ENCODE peak calls at places on chromosome 1, in eight cellular contexts. F is left lobe of liver; R is A549; A is skeletal muscle cell; Z is BE2C; J is sigmoid colon; U is lower lobe of right lung; P is naive thymus-derived CD8-positive, alpha-beta T cell. V is an unnamed sample.

GRCh38 chr1:210200090-210200736 is 32.4 kb upstream of the SERTAD4 start:
- DNase-seq in F (no peak), R (no peak), A (no peak), Z (no peak), J (no peak), U (no peak), P (no peak), V (no peak)

GRCh38 chr1:30368841-30369240 is 354.5 kb downstream of the MATN1 start:
- DNase-seq in F (no peak), R (no peak), A (no peak), Z (no peak), J (no peak), U (no peak), P (no peak), V (no peak)

GRCh38 chr1:85502625-85503083 is 37.7 kb upstream of the DDAH1 start:
- DNase-seq in F (peak), R (peak), A (peak), Z (peak), J (peak), U (no peak), P (no peak), V (no peak)

GRCh38 chr1:10663668-10664035 is 132.8 kb downstream of the CASZ1 start:
- DNase-seq in F (peak), R (no peak), A (no peak), Z (peak), J (peak), U (no peak), P (no peak), V (peak)

GRCh38 chr1:111392042-111392441 is 35.5 kb downstream of the OVGP1 start:
- DNase-seq in F (no peak), R (no peak), A (no peak), Z (no peak), J (no peak), U (no peak), P (no peak), V (no peak)

GRCh38 chr1:31605908-31606427 is 11.5 kb upstream of the HCRTR1 start:
- DNase-seq in F (no peak), R (no peak), A (peak), Z (no peak), J (no peak), U (no peak), P (no peak), V (no peak)

GRCh38 chr1:179779645-179780272 is 36.7 kb downstream of the FAM163A start:
- DNase-seq in F (no peak), R (no peak), A (no peak), Z (no peak), J (no peak), U (no peak), P (no peak), V (no peak)

GRCh38 chr1:33762099-33762830 is 101.6 kb upstream of the HMGB4 start:
- DNase-seq in F (no peak), R (no peak), A (no peak), Z (no peak), J (no peak), U (no peak), P (no peak), V (no peak)

GRCh38 chr1:46302091-46303037 is 1.1 kb downstream of the LRRC41 start:
- DNase-seq in F (peak), R (peak), A (no peak), Z (peak), J (peak), U (peak), P (peak), V (peak)